ENCODE peak calls at places on chromosomes 11 and 22, in five cellular contexts. Q is HTR-8/SVneo; X is putamen; T is H4; B is activated CD4-positive, CD25-positive, alpha-beta regulatory T cell treated with anti-CD3 and anti-CD28 coated beads, Interleukin-2, amount 50 U/mL, for 72 hours. U is an unnamed sample.

GRCh38 chr11:12806113-12806512 is 131.9 kb downstream of the TEAD1 start:
- DNase-seq in T (no peak), Q (no peak), B (no peak), X (no peak), U (no peak)

GRCh38 chr11:117623831-117624271 is 173.2 kb downstream of the DSCAML1 start:
- DNase-seq in Q (no peak), T (no peak), B (no peak), X (peak; percentile 77), U (no peak)

GRCh38 chr11:62157603-62158002 is 32.4 kb upstream of the SCGB1D1 start:
- DNase-seq in T (no peak), Q (no peak), B (no peak), X (no peak), U (no peak)

GRCh38 chr11:107508858-107509244 is 51.2 kb upstream of the CWF19L2 start:
- DNase-seq in T (no peak), B (no peak), Q (no peak), X (no peak), U (no peak)

GRCh38 chr11:62726156-62727006 is 876 bp downstream of the HNRNPUL2 start:
- DNase-seq in Q (no peak), B (no peak), T (no peak), X (peak; percentile 26), U (no peak)

GRCh38 chr22:43643362-43643761 is 168.7 kb downstream of the EFCAB6 start:
- DNase-seq in B (no peak), X (peak; percentile 38), Q (no peak), T (peak; percentile 76), U (peak; percentile 61)

GRCh38 chr22:45127866-45128265 is 35.9 kb upstream of the NUP50 start:
- DNase-seq in B (no peak), X (no peak), T (no peak), Q (no peak), U (no peak)

GRCh38 chr11:12581923-12582322 is 92.3 kb upstream of the TEAD1 start:
- DNase-seq in T (peak; percentile 61), B (no peak), Q (peak; percentile 45), X (no peak), U (no peak)

GRCh38 chr22:36823177-36823839 is 6.5 kb upstream of the PVALB start:
- DNase-seq in X (no peak), T (no peak), Q (no peak), B (no peak), U (no peak)

GRCh38 chr11:35850191-35850590 is 93.7 kb upstream of the LDLRAD3 start:
- DNase-seq in Q (no peak), T (no peak), B (no peak), X (no peak), U (no peak)

GRCh38 chr22:29840498-29840897 is 2.4 kb upstream of the ASCC2 start:
- DNase-seq in X (no peak), Q (no peak), T (no peak), B (no peak), U (no peak)

GRCh38 chr11:120807414-120808150 is 216.3 kb upstream of the TBCEL start:
- DNase-seq in X (no peak), B (no peak), T (peak; percentile 93), Q (peak; percentile 90), U (no peak)

GRCh38 chr11:86193297-86194095 is 51.1 kb upstream of the EED start:
- DNase-seq in T (peak; percentile 85), Q (peak; percentile 88), B (peak; percentile 50), X (peak; percentile 85), U (peak; percentile 87)

GRCh38 chr11:63769719-63770443 is 1.3 kb upstream of the ZFTA start:
- DNase-seq in T (no peak), B (no peak), X (no peak), Q (no peak), U (no peak)

GRCh38 chr11:106224172-106224571 is 146.7 kb downstream of the AASDHPPT start:
- DNase-seq in T (no peak), X (no peak), Q (no peak), B (no peak), U (no peak)

GRCh38 chr11:57648791-57649735 is 649 bp downstream of the YPEL4 start:
- DNase-seq in B (no peak), T (no peak), X (no peak), Q (no peak), U (no peak)

GRCh38 chr11:1293619-1294015 is 15.8 kb downstream of the TOLLIP start:
- DNase-seq in Q (peak; percentile 44), B (no peak), T (no peak), X (no peak), U (no peak)

GRCh38 chr11:105371311-105371710 is 231.7 kb upstream of the CARD18 start:
- DNase-seq in B (no peak), X (no peak), Q (no peak), T (no peak), U (no peak)

GRCh38 chr22:46914916-46915894 is 152.8 kb downstream of the TBC1D22A start:
- DNase-seq in T (no peak), Q (no peak), X (no peak), B (no peak), U (no peak)

GRCh38 chr11:7591992-7592391 is 78.2 kb downstream of the PPFIBP2 start:
- DNase-seq in Q (no peak), T (no peak), B (no peak), X (no peak), U (no peak)

GRCh38 chr11:1919428-1920127 is at the start of gene TNNT3:
- DNase-seq in Q (no peak), B (no peak), T (no peak), X (no peak), U (no peak)

GRCh38 chr11:99937330-99937729 is 749.8 kb upstream of the ARHGAP42 start:
- DNase-seq in B (no peak), T (peak; percentile 33), X (no peak), Q (no peak), U (no peak)

GRCh38 chr22:19174106-19175025 is 4.2 kb downstream of the SLC25A1 start:
- DNase-seq in T (no peak), X (no peak), B (no peak), Q (no peak), U (no peak)

GRCh38 chr11:72010529-72011233 is 12.0 kb downstream of the IL18BP start:
- DNase-seq in X (peak; percentile 38), Q (no peak), B (no peak), T (no peak), U (peak; percentile 48)

GRCh38 chr22:49765091-49765771 is 62.4 kb downstream of the BRD1 start:
- DNase-seq in X (no peak), B (peak; percentile 24), T (no peak), Q (no peak), U (no peak)

GRCh38 chr11:23520226-23520960 is 660.1 kb upstream of the CCDC179 start:
- DNase-seq in B (no peak), X (no peak), T (no peak), Q (no peak), U (no peak)

GRCh38 chr11:44208976-44209603 is 100.8 kb downstream of the ALX4 start:
- DNase-seq in Q (no peak), B (no peak), X (no peak), T (no peak), U (no peak)

GRCh38 chr11:27317751-27318150 is 45.3 kb downstream of the CCDC34 start:
- DNase-seq in X (no peak), T (peak; percentile 42), Q (peak; percentile 30), B (no peak), U (no peak)

GRCh38 chr11:76620471-76620870 is 50.1 kb downstream of the LRRC32 start:
- DNase-seq in T (no peak), Q (no peak), X (no peak), B (no peak), U (no peak)

GRCh38 chr22:22810018-22810427 is 77.6 kb upstream of the IGLL5 start:
- DNase-seq in Q (no peak), X (peak; percentile 4), B (peak; percentile 76), T (peak; percentile 12), U (peak; percentile 11)

GRCh38 chr11:45609337-45609736 is 56.1 kb downstream of the CHST1 start:
- DNase-seq in Q (no peak), T (no peak), X (no peak), B (no peak), U (no peak)

GRCh38 chr11:27022659-27023251 is 17.9 kb upstream of the BBOX1 start:
- DNase-seq in X (no peak), B (no peak), Q (no peak), T (no peak), U (no peak)

GRCh38 chr11:47905358-47906059 is 57.4 kb upstream of the NUP160 start:
- DNase-seq in Q (peak; percentile 93), B (no peak), X (no peak), T (peak; percentile 95), U (no peak)

GRCh38 chr11:37718431-37718999 is 1120.5 kb upstream of the RAG2 start:
- DNase-seq in Q (no peak), B (no peak), X (no peak), T (peak; percentile 83), U (no peak)

U was measured in globus pallidus.